ENCODE peak calls at places on chromosomes 2 and 18, in seven cellular contexts. L is testis, G is transverse colon, I is A549, H is stomach, Z is ovary, X is heart left ventricle. F is an unnamed sample.

GRCh38 chr2:206160124-206160806 is 570 bp downstream of the EEF1B2 start:
- DNase-seq in L (no peak), I (no peak), Z (no peak), X (no peak), H (peak; percentile 63), G (peak; percentile 66), F (no peak)

GRCh38 chr2:108189316-108189715 is 50.5 kb upstream of the SULT1C3 start:
- DNase-seq in L (no peak), X (no peak), I (peak; percentile 28), G (no peak), Z (no peak), H (no peak), F (no peak)

GRCh38 chr2:10501980-10502802 is 54.1 kb upstream of the ODC1 start:
- DNase-seq in I (no peak), X (peak; percentile 10), Z (no peak), G (no peak), L (no peak), H (peak; percentile 14), F (peak; percentile 11)

GRCh38 chr18:40485318-40485717 is 1469.7 kb upstream of the PIK3C3 start:
- DNase-seq in I (no peak), X (no peak), H (no peak), L (no peak), G (no peak), Z (no peak), F (no peak)

GRCh38 chr2:29218071-29218470 is 102.9 kb downstream of the CLIP4 start:
- DNase-seq in X (no peak), G (no peak), I (no peak), H (peak; percentile 10), L (no peak), Z (no peak), F (peak; percentile 39)

GRCh38 chr2:183242937-183243336 is 118.7 kb downstream of the NUP35 start:
- DNase-seq in Z (no peak), H (no peak), X (no peak), I (no peak), G (no peak), L (no peak), F (no peak)

GRCh38 chr18:21450913-21451312 is 149.6 kb downstream of the ESCO1 start:
- DNase-seq in G (no peak), I (no peak), L (no peak), X (no peak), Z (no peak), H (no peak), F (no peak)

GRCh38 chr2:168116448-168116847 is 130.9 kb downstream of the STK39 start:
- DNase-seq in L (peak; percentile 60), G (no peak), I (no peak), X (no peak), Z (no peak), H (no peak), F (no peak)

GRCh38 chr18:51654441-51655326 is 457.2 kb upstream of the MEX3C start:
- DNase-seq in I (no peak), G (no peak), X (no peak), L (no peak), Z (no peak), H (no peak), F (no peak)

DNA sequence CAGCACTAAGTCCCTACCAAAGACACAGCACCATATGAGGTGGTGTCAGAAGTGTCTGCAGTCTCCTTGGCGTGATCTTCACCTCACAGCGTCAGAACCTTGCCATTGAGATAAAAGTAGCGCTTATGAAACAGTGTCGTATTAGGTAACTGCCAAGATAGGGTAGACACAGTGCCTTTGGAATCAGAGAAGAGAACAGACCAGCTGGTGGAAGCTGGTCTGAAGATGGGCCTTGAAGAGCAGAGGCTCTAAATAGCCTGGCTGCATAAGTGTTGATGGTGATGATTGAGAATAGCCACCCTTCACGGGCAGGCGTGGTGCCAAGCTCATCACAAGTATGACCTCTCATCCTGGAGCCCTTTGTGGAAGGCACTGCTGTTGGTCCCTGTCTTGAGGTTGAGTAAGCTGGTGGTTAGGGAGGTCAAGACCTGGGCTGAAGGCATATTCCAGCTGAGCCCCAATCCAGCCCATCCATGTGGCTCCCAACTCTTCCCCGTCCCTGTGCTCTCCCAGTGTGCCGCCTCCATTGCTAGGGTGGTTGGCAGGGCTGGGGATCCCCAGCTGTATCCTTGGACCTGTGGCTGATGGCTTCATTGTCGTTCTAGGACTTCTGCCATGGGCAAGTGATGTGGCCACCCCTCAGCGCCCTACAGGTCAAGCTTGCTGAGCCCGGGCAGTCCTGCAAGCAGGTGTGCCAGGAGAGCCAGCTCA is 187.4 kb downstream of the MGAT5 start:
- DNase-seq in L (no peak), X (peak; percentile 71), H (no peak), Z (no peak), G (no peak), I (no peak), F (no peak)
- TF ChIP-seq POLR2A in L (no peak), X (no peak), H (no peak), Z (no peak), G (no peak), I (no peak), F (no peak)

DNA sequence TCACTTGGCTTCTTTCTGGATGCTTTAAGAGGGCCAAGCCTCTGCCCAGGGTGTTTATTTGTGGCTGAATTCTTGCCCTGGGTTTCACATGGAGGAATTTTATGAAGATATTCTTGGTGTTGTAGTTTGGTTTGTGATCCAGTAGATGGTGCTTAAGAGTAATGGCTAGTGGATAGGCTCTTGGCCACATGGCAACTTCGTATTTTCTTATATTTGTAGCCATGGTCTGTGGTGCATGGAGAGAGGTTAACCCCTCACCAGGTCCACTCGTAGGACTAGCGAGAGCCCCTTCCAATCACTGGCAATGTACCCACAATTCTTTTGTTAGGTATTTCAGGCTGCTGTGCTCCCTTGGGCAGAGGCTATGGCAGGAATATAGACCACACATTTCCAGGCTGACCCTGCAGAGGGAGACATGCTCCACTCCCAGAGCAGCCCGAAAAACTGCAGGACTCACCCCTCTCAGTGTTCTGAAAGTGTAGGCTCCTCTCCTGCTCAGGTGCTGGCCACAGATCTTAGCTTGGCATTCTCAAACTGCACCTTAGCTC is 582.1 kb upstream of the SETBP1 start:
- DNase-seq in Z (no peak), G (peak; percentile 12), I (peak; percentile 4), H (no peak), X (no peak), L (no peak), F (no peak)
- TF ChIP-seq CTCF in Z (no peak), G (peak; percentile 46), I (no peak), H (peak; percentile 14), X (no peak), L (no peak), F (no peak)

GRCh38 chr18:10457798-10458197 is 3.4 kb downstream of the APCDD1 start:
- DNase-seq in G (no peak), H (no peak), X (no peak), I (no peak), Z (no peak), L (no peak), F (no peak)

GRCh38 chr18:10461989-10462388 is 7.6 kb downstream of the APCDD1 start:
- DNase-seq in G (no peak), I (no peak), Z (no peak), X (no peak), L (no peak), H (no peak), F (no peak)

GRCh38 chr18:10462597-10462996 is 8.2 kb downstream of the APCDD1 start:
- DNase-seq in H (no peak), L (no peak), G (no peak), I (no peak), Z (no peak), X (no peak), F (no peak)

GRCh38 chr18:10463096-10463495 is 8.7 kb downstream of the APCDD1 start:
- DNase-seq in L (no peak), I (no peak), H (no peak), G (no peak), X (no peak), Z (no peak), F (no peak)

GRCh38 chr18:10460414-10461018 is 6.1 kb downstream of the APCDD1 start:
- DNase-seq in H (no peak), G (no peak), I (no peak), L (no peak), X (no peak), Z (no peak), F (no peak)
- H3K4me3 ChIP-seq in H (no peak overlapping the region), G (no peak overlapping the region), I (no peak overlapping the region), L (no peak overlapping the region), X (no peak overlapping the region), Z (no peak overlapping the region), F (no peak overlapping the region)

DNA sequence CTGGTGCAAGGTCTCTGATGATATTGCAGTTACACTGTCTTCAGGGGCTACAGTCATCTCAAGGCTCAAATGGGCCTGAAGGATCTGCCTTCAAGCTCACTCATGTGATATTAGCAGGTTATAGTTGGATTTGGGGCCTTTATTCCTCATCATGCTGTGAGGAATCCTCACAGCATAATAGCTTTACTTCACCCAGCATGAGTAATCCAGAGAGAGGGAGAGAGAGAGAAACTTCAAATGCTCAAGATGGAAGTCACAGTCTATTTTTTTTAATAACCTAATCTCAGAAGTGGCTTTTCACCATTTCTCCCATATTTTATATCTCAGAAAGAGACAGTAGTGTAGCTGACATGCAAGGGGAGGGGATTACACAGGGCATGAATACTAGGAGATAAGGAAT is 658.7 kb downstream of the EPHA4 start:
- DNase-seq in I (no peak), L (no peak), H (no peak), X (no peak), G (no peak), Z (no peak), F (no peak)
- TF ChIP-seq POLR2A in I (no peak), L (no peak), H (no peak), X (no peak), G (no peak), Z (no peak), F (no peak)

DNA sequence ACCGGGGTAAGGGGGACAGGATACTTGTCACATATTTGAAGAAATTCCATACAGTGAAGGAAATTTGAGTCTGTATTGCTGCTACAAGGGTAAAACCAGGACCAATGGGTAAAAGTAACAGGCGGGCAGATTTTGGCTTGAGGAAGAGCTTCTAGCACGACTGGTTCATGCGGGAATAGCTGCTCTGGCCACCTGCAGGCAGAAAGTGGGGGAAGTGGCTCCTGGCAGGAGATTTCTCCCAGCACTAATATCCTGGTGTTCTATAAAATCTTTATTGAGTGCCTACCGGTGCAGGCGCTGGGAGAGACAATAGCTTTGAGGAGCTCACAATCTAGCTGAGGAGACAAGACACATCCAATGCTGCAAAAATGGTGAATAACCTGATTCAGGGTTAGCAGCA is 198.5 kb downstream of the LOXHD1 start:
- DNase-seq in L (no peak), G (no peak), Z (no peak), I (no peak), X (no peak), H (no peak), F (peak; percentile 46)
- TF ChIP-seq CTCF in L (no peak), G (no peak), Z (no peak), I (no peak), X (no peak), H (no peak), F (no peak)

DNA sequence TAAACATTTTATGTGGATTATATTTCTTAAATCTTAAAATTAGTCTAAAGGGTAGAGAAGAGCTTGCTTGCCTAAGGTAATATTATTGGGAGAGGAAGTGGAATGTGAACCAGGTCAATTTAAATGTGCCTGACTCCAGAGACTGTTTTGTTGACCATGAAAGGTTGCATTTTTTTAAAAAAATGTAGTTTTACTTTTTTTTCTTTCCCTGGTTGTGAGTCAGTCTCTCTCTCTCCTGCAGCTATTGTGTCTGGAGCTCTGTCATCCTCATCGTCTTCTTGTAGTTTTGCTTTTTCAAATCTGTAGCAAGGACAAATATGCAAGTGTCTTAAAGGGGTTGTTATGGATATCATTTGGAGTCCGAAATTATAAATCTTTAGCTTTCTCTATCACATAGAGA is 309.0 kb upstream of the COL3A1 start:
- DNase-seq in G (no peak), L (no peak), I (no peak), X (no peak), Z (no peak), H (no peak), F (no peak)
- H3K4me3 ChIP-seq in G (no peak overlapping the region), L (no peak overlapping the region), I (no peak overlapping the region), X (no peak overlapping the region), Z (no peak overlapping the region), H (no peak overlapping the region), F (no peak overlapping the region)

F was measured in lower leg skin.